ENCODE peak calls at places on chromosomes 4 and X, in nine cellular contexts. S is H9, O is hepatocyte, C is sigmoid colon, L is right lobe of liver, B is fibroblast of lung, T is adipocyte, A is ovary, U is heart right ventricle. N is an unnamed sample. For H3K4me1, the result is how much of the 10 kb centered on the place peaks cover.

GRCh38 chrX:14819766-14820165 is 53.1 kb downstream of the FANCB start:
- DNase-seq in T (no peak), U (no peak), A (no peak), O (no peak), L (no peak), S (no peak), B (no peak), C (no peak), N (no peak)

GRCh38 chrX:129719931-129720520 is 18.8 kb upstream of the XPNPEP2 start:
- DNase-seq in C (no peak), L (no peak), A (no peak), B (no peak), S (no peak), T (no peak), O (no peak), U (no peak), N (no peak)

GRCh38 chrX:123959281-123960063 is 2.0 kb upstream of the STAG2 start:
- DNase-seq in L (peak), C (peak), T (peak), O (peak), A (peak), S (no peak), U (peak), B (peak), N (no peak)

GRCh38 chr4:160493206-160493605 is 1390.3 kb downstream of the RAPGEF2 start:
- DNase-seq in B (no peak), A (no peak), T (no peak), L (no peak), S (no peak), O (no peak), U (no peak), C (no peak), N (no peak)

GRCh38 chrX:113392355-113392754 is 551.7 kb upstream of the AMOT start:
- DNase-seq in L (no peak), C (no peak), O (no peak), S (no peak), A (no peak), T (no peak), B (no peak), U (no peak), N (no peak)

GRCh38 chr4:123600921-123601904 is 204.6 kb downstream of the SPRY1 start:
- DNase-seq in O (no peak), U (no peak), T (no peak), C (no peak), S (no peak), B (no peak), L (no peak), A (no peak), N (no peak)

GRCh38 chr4:187464561-187464960 is 531.0 kb upstream of the ZFP42 start:
- DNase-seq in L (no peak), O (no peak), U (no peak), A (no peak), T (no peak), B (no peak), C (no peak), S (no peak), N (no peak)

GRCh38 chrX:6729581-6729980 is 194.7 kb upstream of the VCX3A start:
- DNase-seq in C (no peak), O (peak), U (no peak), S (no peak), B (no peak), T (no peak), A (no peak), L (no peak), N (no peak)

GRCh38 chr4:30768278-30768677 is 48.1 kb downstream of the PCDH7 start:
- DNase-seq in A (no peak), O (no peak), U (no peak), B (no peak), T (no peak), S (no peak), L (no peak), C (no peak), N (no peak)

GRCh38 chr4:166458756-166459155 is 585.7 kb downstream of the TLL1 start:
- DNase-seq in B (no peak), T (peak), A (no peak), L (no peak), U (no peak), C (no peak), S (no peak), O (no peak), N (no peak)

GRCh38 chr4:119286377-119287002 is 35.4 kb downstream of the FABP2 start:
- DNase-seq in A (no peak), U (no peak), L (no peak), O (peak), C (no peak), T (peak), S (no peak), B (peak), N (peak)

GRCh38 chr4:184156169-184156568 is 61.5 kb downstream of the ENPP6 start:
- DNase-seq in O (no peak), C (peak), S (no peak), B (no peak), L (no peak), A (no peak), T (no peak), U (no peak), N (no peak)

GRCh38 chrX:102995316-102995715 is 58.2 kb downstream of the RAB40AL start:
- DNase-seq in T (peak), S (no peak), O (no peak), A (no peak), B (no peak), U (no peak), L (no peak), C (no peak), N (no peak)

GRCh38 chr4:127965803-127966175 is 583 bp downstream of the ABHD18 start:
- DNase-seq in A (no peak), C (peak), O (peak), L (peak), T (peak), U (peak), S (peak), B (peak), N (peak)

GRCh38 chr4:86302242-86302641 is 57.6 kb downstream of the MAPK10 start:
- DNase-seq in U (peak), L (no peak), B (peak), A (peak), T (no peak), S (peak), C (peak), O (peak), N (no peak)

GRCh38 chr4:127355738-127356137 is 277.0 kb upstream of the INTU start:
- DNase-seq in O (no peak), L (no peak), C (no peak), U (no peak), A (no peak), T (no peak), S (no peak), B (no peak), N (no peak)

GRCh38 chrX:120797201-120797938 is 78.3 kb downstream of the CT47B1 start:
- DNase-seq in T (peak), U (no peak), A (no peak), C (no peak), B (no peak), S (no peak), L (no peak), O (no peak), N (no peak)

GRCh38 chrX:39509157-39509556 is 588.6 kb downstream of the BCOR start:
- DNase-seq in O (no peak), C (no peak), S (no peak), B (no peak), L (no peak), U (no peak), A (no peak), T (no peak), N (no peak)

GRCh38 chrX:43655961-43656494 is at the start of gene MAOA:
- DNase-seq in S (peak), B (peak), L (peak), C (peak), A (peak), O (peak), T (peak), U (peak), N (no peak)

GRCh38 chrX:12423346-12423745 is 285.1 kb downstream of the FRMPD4 start:
- DNase-seq in O (no peak), L (no peak), A (no peak), U (no peak), T (no peak), B (no peak), S (no peak), C (no peak), N (no peak)

GRCh38 chrX:48461830-48462229 is 8.2 kb downstream of the SLC38A5 start:
- DNase-seq in A (no peak), O (no peak), T (no peak), U (no peak), C (no peak), L (no peak), B (no peak), S (no peak), N (no peak)

GRCh38 chr4:105279314-105279713 is 132.6 kb downstream of the TET2 start:
- DNase-seq in T (no peak), S (no peak), L (no peak), C (no peak), B (no peak), A (no peak), O (no peak), U (no peak), N (no peak)

GRCh38 chrX:84044051-84044450 is 143.9 kb downstream of the RPS6KA6 start:
- DNase-seq in U (no peak), C (no peak), O (no peak), B (no peak), S (no peak), A (no peak), L (no peak), T (no peak), N (no peak)

GRCh38 chr4:129344058-129344457 is 248.1 kb downstream of the C4orf33 start:
- DNase-seq in A (no peak), O (peak), T (peak), U (no peak), S (no peak), B (peak), C (no peak), L (no peak), N (no peak)

GRCh38 chrX:46994096-46994495 is 81.9 kb downstream of the JADE3 start:
- DNase-seq in L (no peak), S (no peak), B (no peak), T (peak), U (no peak), A (no peak), C (no peak), O (no peak), N (no peak)

GRCh38 chrX:23786268-23786815 is 3.4 kb downstream of the SAT1 start:
- DNase-seq in S (no peak), A (no peak), C (no peak), L (no peak), B (peak), U (no peak), T (no peak), O (peak), N (no peak)

GRCh38 chr4:159227984-159228383 is 125.1 kb downstream of the RAPGEF2 start:
- DNase-seq in L (peak), B (peak), U (peak), O (peak), T (peak), S (peak), A (peak), C (peak), N (no peak)

GRCh38 chr4:113732923-113733527 is 28.5 kb downstream of the CAMK2D start:
- DNase-seq in T (no peak), C (no peak), A (no peak), O (no peak), B (no peak), L (no peak), U (no peak), S (no peak), N (no peak)

GRCh38 chr4:116343809-116344208 is 741.6 kb downstream of the TRAM1L1 start:
- DNase-seq in C (no peak), O (no peak), T (no peak), U (no peak), S (no peak), L (no peak), A (no peak), B (no peak), N (no peak)

GRCh38 chrX:15525664-15526416 is 25.2 kb downstream of the BMX start:
- DNase-seq in B (no peak), C (no peak), A (no peak), T (no peak), L (no peak), O (no peak), S (no peak), U (no peak), N (no peak)

GRCh38 chr4:140095694-140096482 is 58.1 kb downstream of the MAML3 start:
- DNase-seq in C (peak), O (peak), A (no peak), U (peak), S (no peak), B (peak), L (peak), T (peak), N (peak)

GRCh38 chr4:73668806-73669205 is 48.6 kb upstream of the RASSF6 start:
- DNase-seq in A (no peak), U (no peak), O (no peak), T (peak), S (no peak), C (no peak), B (no peak), L (no peak), N (no peak)

GRCh38 chr4:12724520-12724919 is 759.6 kb downstream of the RAB28 start:
- DNase-seq in L (no peak), C (no peak), T (peak), B (no peak), U (no peak), S (no peak), A (no peak), O (peak), N (no peak)

GRCh38 chr4:12729384-12729783 is 754.8 kb downstream of the RAB28 start:
- DNase-seq in C (no peak), A (no peak), O (peak), L (no peak), B (peak), U (no peak), S (no peak), T (peak), N (peak)

DNA sequence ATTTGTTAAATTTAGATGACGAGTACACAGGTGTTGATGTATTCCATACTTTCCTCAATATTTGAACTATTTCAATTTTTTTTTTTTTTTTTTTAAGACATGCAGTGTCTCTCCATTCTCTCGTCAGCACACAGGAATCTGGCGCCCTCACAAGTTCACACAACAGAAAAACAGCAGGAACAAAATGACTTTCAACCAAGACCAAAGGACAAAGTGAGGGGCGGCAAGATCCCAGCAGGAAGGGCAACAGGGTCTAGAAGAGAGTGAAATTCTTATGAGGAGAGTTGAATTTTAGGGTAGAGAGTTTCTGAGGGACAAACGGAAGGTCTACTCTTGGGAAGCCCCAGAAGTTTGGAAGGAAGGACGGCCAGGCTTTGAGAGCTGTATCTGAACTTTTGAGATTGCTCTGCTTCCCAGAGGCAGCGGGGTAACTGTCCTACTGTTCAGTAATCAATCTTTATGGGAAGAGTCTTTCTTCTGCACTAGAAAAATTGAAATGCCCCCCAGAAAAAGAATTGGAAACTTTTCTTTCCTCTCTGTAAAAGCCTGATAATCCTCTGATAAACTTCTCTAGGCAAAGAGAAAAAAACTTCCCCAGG is 760.2 kb downstream of the RAB28 start:
- DNase-seq in T (no peak), U (no peak), O (peak), S (peak), C (no peak), B (no peak), A (no peak), L (no peak), N (no peak)
- H3K4me1 ChIP-seq in T (under half), U (under half), O (under half), S (under half), C (under half), B (under half), A (under half), L (under half), N (under half)

DNA sequence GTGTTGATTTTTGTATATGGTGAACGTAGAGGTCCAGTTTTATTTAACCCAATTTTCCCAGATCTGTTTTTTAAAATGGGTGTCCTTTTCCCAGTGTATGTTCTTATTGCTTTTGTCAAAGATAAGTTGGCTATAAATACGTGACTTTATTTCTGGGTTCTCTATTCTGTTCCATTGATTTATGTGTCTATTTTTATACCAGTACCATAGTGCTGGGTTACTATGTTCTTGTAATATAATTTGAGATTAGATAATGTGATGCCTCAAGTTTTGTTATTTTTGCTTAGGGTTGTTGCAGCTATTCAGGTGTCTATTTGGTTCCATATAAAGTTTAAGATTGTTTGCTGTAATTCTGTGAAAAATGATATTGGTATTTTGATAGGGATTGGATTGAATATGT is 749.1 kb upstream of the GRIA3 start:
- DNase-seq in U (no peak), O (no peak), A (no peak), B (no peak), C (no peak), T (no peak), L (no peak), S (no peak), N (no peak)
- H3K4me1 ChIP-seq in U (under half), O (under half), A (under half), B (under half), C (under half), T (under half), L (under half), S (under half), N (under half)

GRCh38 chr4:3391422-3391821 is 50.3 kb upstream of the HGFAC start:
- DNase-seq in T (no peak), A (no peak), L (no peak), S (peak), B (no peak), U (no peak), O (no peak), C (peak), N (no peak)
- H3K4me1 ChIP-seq in T (under half), A (under half), L (under half), S (under half), B (under half), U (under half), O (under half), C (under half), N (under half)

GRCh38 chr4:8083086-8083825 is 75.4 kb downstream of the ABLIM2 start:
- DNase-seq in U (no peak), O (no peak), L (no peak), T (no peak), S (no peak), B (no peak), A (no peak), C (no peak), N (no peak)
- H3K4me1 ChIP-seq in U (under half), O (under half), L (under half), T (under half), S (under half), B (under half), A (under half), C (under half), N (under half)

GRCh38 chr4:83219991-83220360 is 64.6 kb downstream of the COQ2 start:
- DNase-seq in U (no peak), T (no peak), L (no peak), C (no peak), B (no peak), A (no peak), S (no peak), O (no peak), N (no peak)
- H3K4me1 ChIP-seq in U (under half), T (under half), L (under half), C (under half), B (under half), A (under half), S (under half), O (under half), N (under half)

DNA sequence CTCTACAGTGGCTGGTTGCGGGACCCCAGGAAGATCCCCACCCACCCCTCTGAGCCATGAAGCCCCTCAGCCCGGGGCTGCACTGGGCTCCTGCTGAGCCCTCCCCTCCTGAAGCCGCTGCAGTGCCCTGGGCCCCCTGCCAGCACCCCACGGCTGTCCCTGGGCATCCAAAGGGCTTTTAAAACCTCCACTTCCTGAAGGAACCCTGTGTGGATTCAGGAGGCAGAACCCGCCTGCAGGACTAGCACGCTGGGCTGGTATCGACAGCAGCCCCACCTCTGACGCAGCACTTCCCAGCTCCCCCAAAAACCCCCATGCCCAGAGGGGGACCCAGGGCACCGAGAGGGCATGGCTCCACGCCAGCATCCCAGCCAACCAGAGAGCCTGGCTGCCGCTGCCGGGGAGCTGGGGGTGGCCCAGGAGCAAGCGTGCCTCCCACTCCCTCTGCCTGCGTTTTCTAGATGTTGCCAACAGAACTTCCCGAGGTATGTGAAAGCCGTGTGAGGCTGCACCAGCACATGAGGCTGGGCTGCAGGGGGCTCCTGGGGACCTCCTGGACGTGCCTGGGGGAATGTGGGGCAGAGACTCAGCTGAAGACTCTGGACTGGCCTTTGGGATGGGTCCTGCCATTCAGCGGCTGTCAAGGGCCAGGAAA is 6.3 kb downstream of the MXD4 start:
- DNase-seq in C (peak), L (peak), O (peak), T (no peak), S (peak), U (peak), B (no peak), A (peak), N (peak)
- H3K4me1 ChIP-seq in C (under half), L (under half), O (under half), T (under half), S (under half), U (half or more), B (under half), A (under half), N (under half)

GRCh38 chrX:79169484-79169883 is 25.0 kb downstream of the GPR174 start:
- DNase-seq in O (no peak), S (no peak), C (no peak), A (no peak), U (no peak), T (no peak), L (no peak), B (no peak), N (no peak)

GRCh38 chrX:79176028-79176427 is 31.5 kb downstream of the GPR174 start:
- DNase-seq in T (no peak), C (no peak), B (no peak), S (no peak), A (no peak), U (no peak), L (no peak), O (no peak), N (peak)

GRCh38 chrX:79170632-79171031 is 26.1 kb downstream of the GPR174 start:
- DNase-seq in T (no peak), B (no peak), L (no peak), C (no peak), A (no peak), U (no peak), S (no peak), O (no peak), N (no peak)

GRCh38 chrX:79174949-79175644 is 30.6 kb downstream of the GPR174 start:
- DNase-seq in S (no peak), T (no peak), U (no peak), B (no peak), C (no peak), O (no peak), L (no peak), A (no peak), N (no peak)
- H3K4me1 ChIP-seq in S (under half), T (under half), U (under half), B (under half), C (under half), O (under half), L (under half), A (under half), N (under half)

DNA sequence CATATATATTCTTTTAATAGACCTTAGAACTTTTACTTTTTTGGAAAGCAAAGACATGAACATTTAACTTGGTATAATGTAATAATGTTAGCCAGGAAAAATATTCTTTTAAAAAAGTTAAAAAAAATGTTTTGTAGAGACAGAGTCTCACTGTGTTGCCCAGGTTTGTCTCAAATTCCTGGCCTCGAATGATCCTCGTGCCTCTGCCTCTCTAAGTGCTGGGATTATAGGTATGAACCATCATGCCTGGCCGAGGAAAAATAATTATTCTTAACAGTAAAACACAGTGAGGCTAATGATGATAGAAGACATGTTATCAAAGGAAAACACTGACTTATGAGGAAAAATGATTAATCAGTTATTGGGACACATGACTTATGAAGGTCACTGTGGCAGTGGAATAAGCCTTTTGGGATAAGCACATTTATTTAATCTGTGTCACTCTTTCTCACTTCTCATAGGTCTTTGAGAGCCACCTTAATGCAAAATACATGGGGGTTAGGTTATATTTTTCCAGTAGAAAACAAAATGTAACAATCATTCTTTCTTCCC is 6.0 kb upstream of the BMP2K start:
- DNase-seq in O (no peak), U (no peak), B (no peak), A (no peak), T (no peak), C (no peak), S (no peak), L (no peak), N (no peak)
- H3K4me1 ChIP-seq in O (under half), U (under half), B (under half), A (under half), T (under half), C (under half), S (under half), L (under half), N (under half)